ENCODE peak calls at places on chromosomes 13 and 19, in nine cellular contexts. Z is HCT116; A is amniotic stem cell; D is tibial nerve; P is body of pancreas; H is stimulated activated CD8-positive, alpha-beta memory T cell treated with anti-CD3 and anti-CD28 coated beads, Interleukin-2, amount 100 ng/mL, for 1 hour; S is IMR-90; L is pancreas; G is lung microvascular endothelial cell. W is an unnamed sample.

GRCh38 chr13:72004236-72004635 is 137.2 kb upstream of the DACH1 start:
- DNase-seq in Z (no peak), A (no peak), D (no peak), P (no peak), H (no peak), S (no peak), L (no peak), G (no peak), W (no peak)

GRCh38 chr19:41937976-41938375 is 9.7 kb upstream of the ERFL start:
- DNase-seq in Z (no peak), A (no peak), D (no peak), P (no peak), H (no peak), S (no peak), L (no peak), G (no peak), W (no peak)

GRCh38 chr13:25468330-25469178 is 96.8 kb downstream of the ATP8A2 start:
- DNase-seq in Z (no peak), A (no peak), D (no peak), P (no peak), H (no peak), S (no peak), L (peak; percentile 67), G (peak; percentile 1), W (no peak)

GRCh38 chr13:49517461-49517860 is 21.7 kb downstream of the PHF11 start:
- DNase-seq in Z (no peak), A (no peak), D (no peak), P (no peak), H (no peak), S (no peak), L (no peak), G (peak; percentile 19), W (no peak)

GRCh38 chr19:17950310-17951150 is 16.4 kb upstream of the KCNN1 start:
- DNase-seq in Z (no peak), A (no peak), D (no peak), P (no peak), H (no peak), S (no peak), L (no peak), G (no peak), W (no peak)

GRCh38 chr13:63455938-63456337 is 2040.3 kb upstream of the PCDH20 start:
- DNase-seq in Z (no peak), A (no peak), D (no peak), P (no peak), H (no peak), S (no peak), L (no peak), G (no peak), W (no peak)

GRCh38 chr13:31101511-31102170 is 60.1 kb downstream of the HSPH1 start:
- DNase-seq in Z (no peak), A (no peak), D (no peak), P (no peak), H (no peak), S (no peak), L (no peak), G (peak; percentile 67), W (no peak)

GRCh38 chr19:11453468-11454341 is 18.3 kb downstream of the PRKCSH start:
- DNase-seq in Z (no peak), A (no peak), D (no peak), P (no peak), H (no peak), S (no peak), L (no peak), G (no peak), W (no peak)

GRCh38 chr19:39986643-39987042 is 10.2 kb upstream of the ZNF546 start:
- DNase-seq in Z (no peak), A (no peak), D (no peak), P (no peak), H (no peak), S (no peak), L (no peak), G (no peak), W (no peak)

GRCh38 chr13:83378901-83379300 is 503.4 kb downstream of the SLITRK1 start:
- DNase-seq in Z (no peak), A (no peak), D (no peak), P (no peak), H (no peak), S (peak; percentile 47), L (no peak), G (no peak), W (no peak)

GRCh38 chr19:33394006-33394722 is 20.7 kb downstream of the CEBPG start:
- DNase-seq in Z (no peak), A (no peak), D (peak; percentile 65), P (no peak), H (no peak), S (peak; percentile 69), L (peak; percentile 57), G (no peak), W (no peak)

GRCh38 chr13:25372275-25373081 is 704 bp downstream of the ATP8A2 start:
- DNase-seq in Z (no peak), A (no peak), D (no peak), P (no peak), H (no peak), S (no peak), L (no peak), G (no peak), W (no peak)

W was measured in esophagus squamous epithelium.